ENCODE peak calls at places on chromosomes 5 and 9, in four cellular contexts. I is psoas muscle, S is fibroblast of lung, Z is uterus. R is an unnamed sample.
A peak's percentile ranks its signal among the peaks of the same experiment; 100 is the strongest.

GRCh38 chr5:135608361-135608760 is 29.6 kb upstream of the CXCL14 start:
- DNase-seq in I (no peak), S (no peak), Z (no peak), R (peak; percentile 74)

GRCh38 chr5:31935702-31936347 is 238.3 kb downstream of the GOLPH3 start:
- DNase-seq in I (no peak), S (peak; percentile 11), Z (peak; percentile 38), R (peak; percentile 61)

GRCh38 chr9:88224938-88225337 is 86.7 kb upstream of the SPATA31C2 start:
- DNase-seq in I (no peak), S (no peak), Z (no peak), R (no peak)

GRCh38 chr5:142364251-142365145 is 39.7 kb upstream of the SPRY4 start:
- DNase-seq in I (peak; percentile 69), S (no peak), Z (peak; percentile 55), R (peak; percentile 60)

GRCh38 chr9:130042931-130043653 is at the start of gene FNBP1:
- DNase-seq in I (peak; percentile 89), S (peak; percentile 77), Z (peak; percentile 76), R (peak; percentile 39)

GRCh38 chr9:20980713-20981481 is 50.5 kb downstream of the HACD4 start:
- DNase-seq in I (no peak), S (peak; percentile 88), Z (no peak), R (peak; percentile 29)

GRCh38 chr5:170639221-170639925 is 135.6 kb downstream of the KCNIP1 start:
- DNase-seq in I (no peak), S (no peak), Z (no peak), R (no peak)

GRCh38 chr9:115671911-115672310 is 481.7 kb upstream of the PAPPA start:
- DNase-seq in I (no peak), S (no peak), Z (no peak), R (no peak)

GRCh38 chr9:7760014-7760415 is 39.6 kb downstream of the DMAC1 start:
- DNase-seq in I (peak; percentile 72), S (peak; percentile 34), Z (no peak), R (no peak)

GRCh38 chr9:2465921-2466460 is 155.6 kb upstream of the VLDLR start:
- DNase-seq in I (no peak), S (peak; percentile 51), Z (no peak), R (peak; percentile 82)

GRCh38 chr9:78130004-78130403 is 98.4 kb upstream of the GNAQ start:
- DNase-seq in I (no peak), S (peak; percentile 53), Z (no peak), R (peak; percentile 42)

GRCh38 chr5:124659798-124660197 is 86.6 kb downstream of the ZNF608 start:
- DNase-seq in I (no peak), S (no peak), Z (no peak), R (no peak)

GRCh38 chr9:105760053-105760452 is 65.7 kb downstream of the TMEM38B start:
- DNase-seq in I (no peak), S (peak; percentile 14), Z (no peak), R (peak; percentile 3)

GRCh38 chr5:103364074-103364473 is 105.5 kb downstream of the MACIR start:
- DNase-seq in I (no peak), S (no peak), Z (no peak), R (peak; percentile 48)

GRCh38 chr9:3585616-3586015 is 59.8 kb upstream of the RFX3 start:
- DNase-seq in I (no peak), S (no peak), Z (no peak), R (no peak)

GRCh38 chr5:151471276-151471675 is 23.9 kb downstream of the SLC36A1 start:
- DNase-seq in I (no peak), S (no peak), Z (no peak), R (no peak)

GRCh38 chr9:69104830-69105527 is 69.1 kb upstream of the TJP2 start:
- DNase-seq in I (no peak), S (no peak), Z (no peak), R (peak; percentile 77)

GRCh38 chr5:77832166-77832770 is 56.1 kb upstream of the TBCA start:
- DNase-seq in I (no peak), S (no peak), Z (no peak), R (peak; percentile 37)

GRCh38 chr5:92945630-92946097 is 635.4 kb downstream of the NR2F1-AS1 start:
- DNase-seq in I (no peak), S (peak; percentile 31), Z (no peak), R (no peak)

GRCh38 chr9:83334320-83334719 is 203.9 kb downstream of the FRMD3 start:
- DNase-seq in I (peak; percentile 91), S (peak; percentile 65), Z (peak; percentile 69), R (peak; percentile 63)

GRCh38 chr9:91004992-91005391 is 203.4 kb downstream of the SYK start:
- DNase-seq in I (no peak), S (no peak), Z (no peak), R (no peak)

GRCh38 chr9:73118898-73119554 is 32.6 kb upstream of the ANXA1 start:
- DNase-seq in I (no peak), S (peak; percentile 91), Z (no peak), R (peak; percentile 99)

GRCh38 chr5:112109331-112109993 is 309.6 kb downstream of the EPB41L4A start:
- DNase-seq in I (no peak), S (peak; percentile 92), Z (peak; percentile 20), R (peak; percentile 95)

GRCh38 chr9:78871452-78872331 is 574.8 kb downstream of the PSAT1 start:
- DNase-seq in I (no peak), S (peak; percentile 74), Z (no peak), R (peak; percentile 91)

GRCh38 chr5:157205708-157206107 is 25.1 kb downstream of the ITK start:
- DNase-seq in I (no peak), S (no peak), Z (no peak), R (no peak)
- H3K4me3 ChIP-seq in I (no peak overlapping the region), S (no peak overlapping the region), Z (no peak overlapping the region), R (no peak overlapping the region)

GRCh38 chr9:132099741-132100407 is 20.2 kb upstream of the MED27 start:
- DNase-seq in I (no peak), S (no peak), Z (no peak), R (peak; percentile 32)
- H3K27me3 ChIP-seq in I (peaks cover 7% of the 10 kb centered on the region), S (peaks cover 15% of the 10 kb centered on the region), Z (no peaks in the 10 kb centered on the region), R (peaks cover 2% of the 10 kb centered on the region)

DNA sequence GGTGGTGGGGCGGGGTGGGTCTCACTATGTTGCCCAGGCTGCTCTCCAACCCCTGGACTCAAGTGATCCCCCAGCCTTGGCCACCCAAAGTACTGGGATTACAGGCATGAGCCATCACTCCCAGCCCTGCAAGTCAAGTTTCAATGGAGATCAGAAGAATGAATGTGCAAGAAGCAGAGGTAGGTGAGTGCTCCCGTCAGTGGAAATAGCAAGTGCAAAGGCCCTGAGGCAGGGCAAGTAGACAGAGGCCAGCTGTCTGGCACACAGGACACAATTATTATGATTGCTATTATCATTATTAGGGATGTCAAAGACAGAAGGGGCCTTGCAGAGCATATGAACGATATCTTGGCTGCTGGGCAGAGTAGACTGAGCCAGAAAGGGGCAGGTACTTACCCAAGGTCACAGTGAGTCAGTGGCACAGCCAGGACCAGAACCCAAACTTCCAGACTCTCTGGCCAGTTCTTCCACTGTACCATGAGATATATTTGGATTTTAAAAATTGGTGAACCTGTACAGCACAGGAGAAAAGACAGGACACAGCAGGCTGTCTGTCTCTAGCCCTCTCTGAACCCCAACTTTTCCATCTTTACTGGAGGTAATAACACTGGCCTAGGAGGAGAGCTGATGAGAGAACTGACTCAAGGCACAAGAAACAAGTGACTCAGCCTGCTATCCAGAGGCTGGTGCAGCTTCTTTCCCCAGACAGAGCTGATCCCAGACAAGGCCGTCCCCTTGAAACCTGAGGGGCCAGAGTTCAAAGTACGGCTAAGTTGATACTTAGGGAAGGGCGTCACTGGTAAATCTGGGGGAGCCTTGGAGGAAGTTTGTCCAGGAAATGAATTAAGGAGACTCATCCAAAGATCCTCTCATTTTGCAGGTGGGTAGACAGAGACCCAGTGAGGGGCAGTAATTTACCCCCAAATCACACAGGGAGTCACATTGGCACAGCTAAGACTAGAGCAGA is 1.4 kb downstream of the HDHD3 start:
- DNase-seq in I (no peak), S (no peak), Z (no peak), R (no peak)
- TF ChIP-seq CTCF in I (no peak), S (no peak), Z (no peak), R (no peak)

GRCh38 chr9:37035472-37036236 is 1.6 kb upstream of the PAX5 start:
- DNase-seq in I (no peak), S (peak; percentile 42), Z (no peak), R (peak; percentile 10)

GRCh38 chr9:37036237-37037136 is 2.4 kb upstream of the PAX5 start:
- DNase-seq in I (peak; percentile 61), S (peak; percentile 24), Z (no peak), R (no peak)

GRCh38 chr9:37033753-37034319 is at the start of gene PAX5:
- DNase-seq in I (no peak), S (no peak), Z (no peak), R (no peak)

GRCh38 chr9:37034320-37034937 is 361 bp upstream of the PAX5 start:
- DNase-seq in I (peak; percentile 52), S (no peak), Z (no peak), R (no peak)

GRCh38 chr9:37034938-37035471 is 937 bp upstream of the PAX5 start:
- DNase-seq in I (no peak), S (no peak), Z (no peak), R (no peak)
- H3K4me3 ChIP-seq in I (no peak overlapping the region), S (no peak overlapping the region), Z (no peak overlapping the region), R (no peak overlapping the region)

GRCh38 chr9:95551406-95551805 is 34.6 kb upstream of the PTCH1 start:
- DNase-seq in I (no peak), S (no peak), Z (no peak), R (no peak)

GRCh38 chr9:95556521-95556920 is 39.8 kb upstream of the PTCH1 start:
- DNase-seq in I (no peak), S (no peak), Z (no peak), R (no peak)

GRCh38 chr9:95557142-95557541 is 40.4 kb upstream of the PTCH1 start:
- DNase-seq in I (no peak), S (no peak), Z (no peak), R (no peak)

GRCh38 chr9:95552241-95552640 is 35.5 kb upstream of the PTCH1 start:
- DNase-seq in I (no peak), S (no peak), Z (no peak), R (no peak)

DNA sequence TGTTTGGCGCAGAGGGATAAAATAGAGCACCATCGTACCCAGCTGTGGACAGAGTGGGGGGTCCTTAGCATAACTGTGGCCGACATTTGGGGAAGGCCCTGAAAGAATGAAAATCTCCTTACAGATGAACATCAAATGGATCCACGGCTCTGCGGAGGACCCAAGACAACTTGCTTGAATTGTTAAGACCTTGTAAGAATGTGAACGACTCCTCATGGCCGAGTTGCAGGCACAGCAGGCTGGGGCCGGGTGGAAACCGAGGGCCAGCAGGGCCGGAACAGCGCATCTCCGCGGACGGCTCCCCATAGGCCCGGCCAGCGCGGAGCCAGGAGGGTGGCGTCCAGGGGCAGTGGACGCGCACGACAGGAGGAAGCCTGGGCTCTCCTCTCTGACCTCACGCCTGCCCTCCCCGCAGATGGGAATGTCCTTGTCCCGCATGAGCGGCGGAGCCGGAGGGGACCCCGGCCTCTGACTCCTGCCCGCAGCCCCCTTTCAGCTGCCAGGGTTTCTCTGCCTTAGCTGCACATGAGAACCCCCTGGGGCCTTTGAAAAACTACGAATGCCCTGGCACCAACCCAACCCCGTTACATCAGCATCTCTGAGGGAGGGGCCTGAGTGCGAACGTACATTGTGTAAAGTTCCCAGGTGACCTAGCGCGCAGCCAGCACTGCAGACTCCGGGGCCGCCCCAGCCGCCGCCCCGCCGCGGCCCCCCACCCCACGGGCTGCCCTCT is 36.2 kb upstream of the PTCH1 start:
- DNase-seq in I (peak; percentile 76), S (no peak), Z (peak; percentile 36), R (peak; percentile 3)
- H3K27me3 ChIP-seq in I (peaks cover 34% of the 10 kb centered on the region), S (no peaks in the 10 kb centered on the region), Z (no peaks in the 10 kb centered on the region), R (no peaks in the 10 kb centered on the region)

GRCh38 chr5:177612215-177612673 is 12.3 kb downstream of the B4GALT7 start:
- DNase-seq in I (no peak), S (no peak), Z (no peak), R (no peak)
- TF ChIP-seq CTCF in I (no peak), S (no peak), Z (no peak), R (no peak)

R was measured in bronchial epithelial cell.